ENCODE peak calls at places on chromosomes 2 and 18, in eight cellular contexts. One of them, this sample, is unnamed.

GRCh38 chr18:36389027-36389426 is 91.5 kb downstream of the FHOD3 start:
- DNase-seq in upper lobe of right lung: no peak
- DNase-seq in AG10803: no peak
- DNase-seq in NB4: no peak
- DNase-seq in Peyer's patch: no peak
- DNase-seq in IMR-90: no peak
- DNase-seq in choroid plexus epithelial cell: no peak
- DNase-seq in left ventricle myocardium inferior: no peak
- DNase-seq in this sample: no peak

GRCh38 chr18:42255908-42256765 is 301.1 kb downstream of the PIK3C3 start:
- DNase-seq in AG10803: no peak
- DNase-seq in NB4: no peak
- DNase-seq in Peyer's patch: no peak
- DNase-seq in left ventricle myocardium inferior: no peak
- DNase-seq in IMR-90: no peak
- DNase-seq in upper lobe of right lung: no peak
- DNase-seq in choroid plexus epithelial cell: no peak
- DNase-seq in this sample: no peak

GRCh38 chr2:207487650-207488315 is 42.0 kb upstream of the CREB1 start:
- DNase-seq in Peyer's patch: no peak
- DNase-seq in choroid plexus epithelial cell: peak
- DNase-seq in left ventricle myocardium inferior: no peak
- DNase-seq in NB4: no peak
- DNase-seq in upper lobe of right lung: no peak
- DNase-seq in AG10803: peak
- DNase-seq in IMR-90: peak
- DNase-seq in this sample: peak

GRCh38 chr2:233273120-233273519 is 21.6 kb downstream of the ATG16L1 start:
- DNase-seq in choroid plexus epithelial cell: no peak
- DNase-seq in NB4: no peak
- DNase-seq in Peyer's patch: no peak
- DNase-seq in upper lobe of right lung: no peak
- DNase-seq in AG10803: no peak
- DNase-seq in left ventricle myocardium inferior: no peak
- DNase-seq in IMR-90: no peak
- DNase-seq in this sample: no peak

GRCh38 chr2:96205888-96206287 is 2.7 kb downstream of the STARD7 start:
- DNase-seq in AG10803: peak
- DNase-seq in left ventricle myocardium inferior: no peak
- DNase-seq in Peyer's patch: no peak
- DNase-seq in choroid plexus epithelial cell: peak
- DNase-seq in IMR-90: peak
- DNase-seq in upper lobe of right lung: no peak
- DNase-seq in NB4: no peak
- DNase-seq in this sample: peak

GRCh38 chr18:26091047-26091630 is 726 bp upstream of the SS18 start:
- DNase-seq in left ventricle myocardium inferior: peak
- DNase-seq in choroid plexus epithelial cell: no peak
- DNase-seq in NB4: no peak
- DNase-seq in AG10803: no peak
- DNase-seq in IMR-90: no peak
- DNase-seq in Peyer's patch: no peak
- DNase-seq in upper lobe of right lung: no peak
- DNase-seq in this sample: peak

GRCh38 chr2:10813085-10813748 is 632 bp upstream of the PDIA6 start:
- DNase-seq in left ventricle myocardium inferior: no peak
- DNase-seq in NB4: no peak
- DNase-seq in Peyer's patch: no peak
- DNase-seq in upper lobe of right lung: no peak
- DNase-seq in IMR-90: peak
- DNase-seq in choroid plexus epithelial cell: no peak
- DNase-seq in AG10803: no peak
- DNase-seq in this sample: no peak

GRCh38 chr2:89844221-89844943 is 1152.9 kb downstream of the RPIA start:
- DNase-seq in upper lobe of right lung: no peak
- DNase-seq in AG10803: no peak
- DNase-seq in IMR-90: no peak
- DNase-seq in Peyer's patch: peak
- DNase-seq in NB4: no peak
- DNase-seq in choroid plexus epithelial cell: no peak
- DNase-seq in left ventricle myocardium inferior: no peak
- DNase-seq in this sample: no peak

GRCh38 chr18:24027156-24027555 is 12.6 kb downstream of the TTC39C start:
- DNase-seq in Peyer's patch: no peak
- DNase-seq in IMR-90: peak
- DNase-seq in choroid plexus epithelial cell: peak
- DNase-seq in NB4: peak
- DNase-seq in left ventricle myocardium inferior: peak
- DNase-seq in AG10803: peak
- DNase-seq in upper lobe of right lung: no peak
- DNase-seq in this sample: peak

GRCh38 chr2:195333869-195334268 is 323.2 kb upstream of the SLC39A10 start:
- DNase-seq in choroid plexus epithelial cell: no peak
- DNase-seq in Peyer's patch: no peak
- DNase-seq in IMR-90: no peak
- DNase-seq in AG10803: no peak
- DNase-seq in left ventricle myocardium inferior: no peak
- DNase-seq in NB4: no peak
- DNase-seq in upper lobe of right lung: no peak
- DNase-seq in this sample: no peak

GRCh38 chr2:161418715-161419337 is 2.7 kb downstream of the TBR1 start:
- DNase-seq in upper lobe of right lung: no peak
- DNase-seq in left ventricle myocardium inferior: no peak
- DNase-seq in IMR-90: peak
- DNase-seq in choroid plexus epithelial cell: no peak
- DNase-seq in AG10803: peak
- DNase-seq in Peyer's patch: no peak
- DNase-seq in NB4: peak
- DNase-seq in this sample: no peak

GRCh38 chr18:76402026-76402990 is 92.7 kb downstream of the ZNF516 start:
- DNase-seq in Peyer's patch: no peak
- DNase-seq in AG10803: no peak
- DNase-seq in NB4: peak
- DNase-seq in IMR-90: no peak
- DNase-seq in left ventricle myocardium inferior: no peak
- DNase-seq in choroid plexus epithelial cell: no peak
- DNase-seq in upper lobe of right lung: no peak
- DNase-seq in this sample: no peak

DNA sequence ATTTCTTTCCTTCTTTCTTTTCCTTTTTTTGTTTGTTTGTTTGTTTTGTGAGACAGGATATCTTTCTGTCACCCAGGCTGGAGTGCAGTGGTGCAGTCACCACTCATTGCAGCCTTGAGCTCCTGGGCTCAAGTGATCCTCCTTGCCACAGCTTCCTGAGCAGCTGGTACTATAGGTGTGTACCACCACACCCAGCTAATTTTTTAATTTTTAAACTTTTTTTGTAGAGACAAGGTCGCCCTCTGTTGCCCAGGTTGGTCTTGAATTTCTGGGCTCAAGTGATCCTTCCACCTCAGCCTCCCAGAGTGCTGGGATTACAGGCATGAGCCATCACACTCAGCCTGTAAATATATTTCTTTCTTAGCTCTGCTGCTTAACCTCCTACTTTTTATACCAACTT is 83.4 kb upstream of the CYP20A1 start:
- DNase-seq in IMR-90: no peak
- DNase-seq in choroid plexus epithelial cell: no peak
- DNase-seq in left ventricle myocardium inferior: no peak
- DNase-seq in upper lobe of right lung: no peak
- DNase-seq in AG10803: no peak
- DNase-seq in NB4: peak
- DNase-seq in Peyer's patch: no peak
- DNase-seq in this sample: no peak
- TF ChIP-seq CTCF in IMR-90: no peak
- TF ChIP-seq CTCF in choroid plexus epithelial cell: peak
- TF ChIP-seq CTCF in left ventricle myocardium inferior: no peak
- TF ChIP-seq CTCF in upper lobe of right lung: no peak
- TF ChIP-seq CTCF in AG10803: no peak
- TF ChIP-seq CTCF in NB4: no peak
- TF ChIP-seq CTCF in Peyer's patch: no peak
- TF ChIP-seq CTCF in this sample: no peak

GRCh38 chr2:210459407-210459806 is 17.2 kb downstream of the LANCL1 start:
- DNase-seq in left ventricle myocardium inferior: no peak
- DNase-seq in choroid plexus epithelial cell: no peak
- DNase-seq in IMR-90: no peak
- DNase-seq in Peyer's patch: no peak
- DNase-seq in NB4: no peak
- DNase-seq in AG10803: no peak
- DNase-seq in upper lobe of right lung: no peak
- DNase-seq in this sample: no peak
- H3K4me3 ChIP-seq in left ventricle myocardium inferior: no peak
- H3K4me3 ChIP-seq in choroid plexus epithelial cell: no peak
- H3K4me3 ChIP-seq in IMR-90: no peak
- H3K4me3 ChIP-seq in Peyer's patch: no peak
- H3K4me3 ChIP-seq in NB4: no peak
- H3K4me3 ChIP-seq in AG10803: no peak
- H3K4me3 ChIP-seq in upper lobe of right lung: no peak
- H3K4me3 ChIP-seq in this sample: no peak

GRCh38 chr2:39325966-39326365 is 82.2 kb upstream of the CDKL4 start:
- DNase-seq in choroid plexus epithelial cell: peak
- DNase-seq in Peyer's patch: no peak
- DNase-seq in left ventricle myocardium inferior: no peak
- DNase-seq in upper lobe of right lung: no peak
- DNase-seq in IMR-90: peak
- DNase-seq in AG10803: peak
- DNase-seq in NB4: no peak
- DNase-seq in this sample: peak

DNA sequence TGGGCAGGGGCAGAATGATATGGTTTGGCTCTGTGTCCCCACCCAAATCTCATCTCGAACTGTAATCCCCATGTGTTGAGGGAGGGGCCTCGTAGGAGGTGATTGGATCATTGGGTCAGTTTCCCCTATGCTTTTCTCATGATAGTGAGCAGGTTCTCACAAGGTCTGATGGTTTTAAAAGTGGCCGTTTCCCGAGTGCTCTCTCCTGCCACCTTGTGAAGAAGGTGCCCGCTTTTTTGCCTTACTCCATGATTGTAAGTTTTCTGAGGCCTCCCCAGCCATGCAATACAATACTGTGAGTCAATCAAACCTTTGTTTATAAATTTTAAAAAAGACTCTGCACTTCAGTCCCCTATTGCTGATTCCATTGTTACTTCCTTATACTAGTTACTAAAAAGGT is 82.9 kb upstream of the CDKL4 start:
- DNase-seq in NB4: no peak
- DNase-seq in choroid plexus epithelial cell: no peak
- DNase-seq in left ventricle myocardium inferior: no peak
- DNase-seq in IMR-90: no peak
- DNase-seq in Peyer's patch: no peak
- DNase-seq in upper lobe of right lung: no peak
- DNase-seq in AG10803: no peak
- DNase-seq in this sample: no peak
- TF ChIP-seq CTCF in NB4: no peak
- TF ChIP-seq CTCF in choroid plexus epithelial cell: peak
- TF ChIP-seq CTCF in left ventricle myocardium inferior: no peak
- TF ChIP-seq CTCF in IMR-90: no peak
- TF ChIP-seq CTCF in Peyer's patch: no peak
- TF ChIP-seq CTCF in upper lobe of right lung: no peak
- TF ChIP-seq CTCF in AG10803: no peak
- TF ChIP-seq CTCF in this sample: no peak

DNA sequence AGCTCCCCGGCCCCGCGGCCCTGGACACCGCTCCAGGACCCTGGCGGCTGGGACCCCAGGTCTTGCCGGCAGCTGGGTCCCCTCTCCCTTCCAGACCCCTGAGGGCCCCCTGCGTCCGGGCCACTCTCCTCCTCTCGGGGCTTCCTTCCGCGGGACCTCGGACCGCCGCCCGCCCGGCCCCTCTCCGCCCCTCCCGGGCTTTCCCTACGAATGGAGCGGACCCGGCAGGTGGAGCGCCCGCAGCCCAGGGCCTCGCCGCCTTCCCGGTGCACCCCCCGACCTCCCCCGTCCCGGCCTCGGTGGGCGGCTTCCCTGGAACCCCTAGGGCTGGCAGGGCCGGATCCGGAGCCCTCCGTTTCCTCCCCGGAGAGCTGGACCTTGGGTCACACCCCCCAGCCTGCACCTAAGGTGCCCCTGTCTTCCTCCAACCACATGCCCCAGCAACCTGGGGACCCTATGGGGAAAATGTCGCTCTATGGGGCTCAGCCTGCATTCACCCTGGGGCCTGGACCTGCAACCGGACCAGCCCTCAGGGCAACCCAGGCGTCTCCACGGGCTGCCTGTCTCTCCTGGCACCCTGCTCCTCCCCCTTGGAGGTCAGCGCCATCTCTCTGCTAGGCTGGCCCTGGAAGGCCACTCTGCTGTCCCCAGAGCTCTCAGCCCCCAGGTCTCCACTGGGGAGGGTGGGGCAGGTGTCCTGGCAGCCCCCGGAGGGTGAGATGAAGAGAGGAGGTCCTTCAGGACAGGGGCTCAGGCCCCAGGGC is 730 bp downstream of the B3GNT7 start:
- DNase-seq in AG10803: no peak
- DNase-seq in choroid plexus epithelial cell: no peak
- DNase-seq in left ventricle myocardium inferior: no peak
- DNase-seq in IMR-90: no peak
- DNase-seq in Peyer's patch: peak
- DNase-seq in NB4: no peak
- DNase-seq in upper lobe of right lung: no peak
- DNase-seq in this sample: no peak
- H3K4me3 ChIP-seq in AG10803: no peak
- H3K4me3 ChIP-seq in choroid plexus epithelial cell: no peak
- H3K4me3 ChIP-seq in left ventricle myocardium inferior: peak
- H3K4me3 ChIP-seq in IMR-90: no peak
- H3K4me3 ChIP-seq in Peyer's patch: peak
- H3K4me3 ChIP-seq in NB4: no peak
- H3K4me3 ChIP-seq in upper lobe of right lung: peak
- H3K4me3 ChIP-seq in this sample: no peak

DNA sequence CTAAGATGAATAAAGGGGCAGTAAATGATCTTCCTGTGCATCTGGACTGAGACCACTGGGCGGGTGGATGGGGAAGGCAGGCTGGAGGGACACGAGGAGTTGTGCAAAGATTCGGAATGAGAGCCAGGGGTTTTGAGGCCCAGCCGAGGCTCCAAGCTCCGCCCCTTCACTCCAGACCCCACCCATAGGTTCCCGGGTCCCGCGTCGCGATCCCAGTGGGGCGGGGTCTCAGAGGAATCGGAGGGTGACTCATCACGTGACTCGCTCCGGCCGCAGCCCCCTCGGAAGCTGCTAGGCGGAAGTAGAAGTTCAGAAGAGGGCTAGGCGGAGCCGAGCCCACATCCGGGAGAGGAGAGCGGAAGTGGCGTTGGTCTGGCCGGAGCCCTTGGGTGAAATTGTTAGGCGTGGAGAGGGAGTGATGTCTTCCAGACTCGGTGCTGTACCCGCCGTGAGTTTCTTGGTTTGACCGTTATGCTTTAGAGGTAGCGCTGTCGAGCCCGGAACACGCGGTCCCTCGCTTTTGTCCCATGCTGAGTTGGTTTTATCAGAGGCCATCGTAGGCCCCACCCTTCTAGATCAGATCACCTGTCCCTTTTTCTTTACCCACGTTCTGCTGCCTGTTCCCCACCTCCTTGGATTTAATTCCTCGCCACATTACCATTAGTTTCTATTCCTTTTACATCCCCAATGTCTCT is at the start of gene ZNF512:
- DNase-seq in AG10803: peak
- DNase-seq in Peyer's patch: peak
- DNase-seq in choroid plexus epithelial cell: peak
- DNase-seq in IMR-90: peak
- DNase-seq in upper lobe of right lung: peak
- DNase-seq in left ventricle myocardium inferior: peak
- DNase-seq in NB4: peak
- DNase-seq in this sample: peak
- TF ChIP-seq CTCF in AG10803: no peak
- TF ChIP-seq CTCF in Peyer's patch: no peak
- TF ChIP-seq CTCF in choroid plexus epithelial cell: no peak
- TF ChIP-seq CTCF in IMR-90: no peak
- TF ChIP-seq CTCF in upper lobe of right lung: no peak
- TF ChIP-seq CTCF in left ventricle myocardium inferior: no peak
- TF ChIP-seq CTCF in NB4: no peak
- TF ChIP-seq CTCF in this sample: no peak

This sample was measured in fibroblast of mammary gland.